ENCODE peak calls at places on chromosomes 1 and 21, in five cellular contexts. Z is hepatocyte, R is ovary, C is spleen, I is heart left ventricle. M is an unnamed sample. For H3K36me3 and H3K4me1, the result is how much of the 10 kb centered on the place peaks cover.

GRCh38 chr21:25862112-25862511 is 127.3 kb downstream of the GABPA start:
- DNase-seq in Z (no peak), R (no peak), C (no peak), I (no peak), M (no peak)

GRCh38 chr1:192807221-192807967 is 1.4 kb upstream of the RGS2 start:
- DNase-seq in Z (no peak), R (no peak), C (no peak), I (no peak), M (peak)

GRCh38 chr1:227357229-227358078 is 39.2 kb upstream of the CDC42BPA start:
- DNase-seq in Z (peak), R (peak), C (peak), I (peak), M (peak)

GRCh38 chr1:215887618-215888017 is 320.5 kb downstream of the KCTD3 start:
- DNase-seq in Z (no peak), R (no peak), C (no peak), I (no peak), M (no peak)

GRCh38 chr1:22731924-22732522 is 21.4 kb downstream of the EPHB2 start:
- DNase-seq in Z (no peak), R (no peak), C (no peak), I (no peak), M (peak)

GRCh38 chr1:215631489-215631888 is 64.4 kb downstream of the KCTD3 start:
- DNase-seq in Z (peak), R (no peak), C (no peak), I (peak), M (no peak)

GRCh38 chr1:47635111-47635510 is 197.3 kb downstream of the FOXD2 start:
- DNase-seq in Z (no peak), R (no peak), C (no peak), I (no peak), M (no peak)

GRCh38 chr1:165928075-165928731 is 100.8 kb downstream of the UCK2 start:
- DNase-seq in Z (peak), R (no peak), C (no peak), I (no peak), M (peak)

GRCh38 chr1:22290157-22290556 is 147.3 kb upstream of the WNT4 start:
- DNase-seq in Z (no peak), R (no peak), C (no peak), I (no peak), M (no peak)

GRCh38 chr21:15731243-15731613 is 1.4 kb downstream of the USP25 start:
- DNase-seq in Z (no peak), R (no peak), C (no peak), I (no peak), M (peak)

GRCh38 chr21:26451014-26451740 is 121.9 kb downstream of the CYYR1 start:
- DNase-seq in Z (no peak), R (no peak), C (no peak), I (no peak), M (no peak)

GRCh38 chr1:23478896-23479790 is 4.8 kb downstream of the ASAP3 start:
- DNase-seq in Z (peak), R (peak), C (no peak), I (peak), M (no peak)

GRCh38 chr1:54792686-54793282 is 8.3 kb downstream of the TTC22 start:
- DNase-seq in Z (peak), R (no peak), C (no peak), I (no peak), M (no peak)

GRCh38 chr21:25568230-25568629 is 39.1 kb downstream of the MRPL39 start:
- DNase-seq in Z (peak), R (peak), C (peak), I (peak), M (no peak)

GRCh38 chr1:89611721-89612120 is 21.2 kb upstream of the LRRC8C start:
- DNase-seq in Z (no peak), R (no peak), C (no peak), I (no peak), M (no peak)

GRCh38 chr21:32131164-32131563 is 147.7 kb downstream of the MIS18A start:
- DNase-seq in Z (no peak), R (no peak), C (no peak), I (no peak), M (no peak)

GRCh38 chr1:26694185-26694572 is 1.6 kb upstream of the ARID1A start:
- DNase-seq in Z (peak), R (no peak), C (no peak), I (no peak), M (no peak)

GRCh38 chr1:24393892-24394291 is 19.7 kb downstream of the STPG1 start:
- DNase-seq in Z (no peak), R (no peak), C (no peak), I (no peak), M (no peak)

GRCh38 chr1:157992813-157993178 is 649 bp upstream of the KIRREL1 start:
- DNase-seq in Z (no peak), R (no peak), C (no peak), I (no peak), M (no peak)

GRCh38 chr1:176601358-176601757 is 138.4 kb downstream of the PAPPA2 start:
- DNase-seq in Z (peak), R (no peak), C (no peak), I (no peak), M (no peak)

GRCh38 chr1:163174524-163175437 is 27.9 kb downstream of the RGS5 start:
- DNase-seq in Z (peak), R (peak), C (peak), I (peak), M (peak)

GRCh38 chr1:183328371-183328770 is 89.8 kb downstream of the NMNAT2 start:
- DNase-seq in Z (no peak), R (no peak), C (no peak), I (no peak), M (no peak)

GRCh38 chr1:14626869-14627607 is 28.6 kb downstream of the KAZN start:
- DNase-seq in Z (peak), R (no peak), C (no peak), I (peak), M (no peak)

GRCh38 chr21:44854664-44855446 is 18.6 kb downstream of the PTTG1IP start:
- DNase-seq in Z (no peak), R (no peak), C (no peak), I (no peak), M (no peak)

GRCh38 chr1:234722267-234722704 is 112.3 kb upstream of the IRF2BP2 start:
- DNase-seq in Z (no peak), R (no peak), C (no peak), I (peak), M (no peak)

GRCh38 chr1:202397256-202397655 is 48.8 kb downstream of the PPP1R12B start:
- DNase-seq in Z (no peak), R (no peak), C (no peak), I (no peak), M (no peak)

GRCh38 chr1:112058815-112059450 is 69.5 kb upstream of the KCND3 start:
- DNase-seq in Z (no peak), R (no peak), C (no peak), I (no peak), M (no peak)

GRCh38 chr1:39226836-39227235 is 22.3 kb downstream of the MACF1 start:
- DNase-seq in Z (no peak), R (no peak), C (no peak), I (no peak), M (no peak)
- H3K36me3 ChIP-seq in Z (under half), R (under half), C (under half), I (under half), M (under half)

DNA sequence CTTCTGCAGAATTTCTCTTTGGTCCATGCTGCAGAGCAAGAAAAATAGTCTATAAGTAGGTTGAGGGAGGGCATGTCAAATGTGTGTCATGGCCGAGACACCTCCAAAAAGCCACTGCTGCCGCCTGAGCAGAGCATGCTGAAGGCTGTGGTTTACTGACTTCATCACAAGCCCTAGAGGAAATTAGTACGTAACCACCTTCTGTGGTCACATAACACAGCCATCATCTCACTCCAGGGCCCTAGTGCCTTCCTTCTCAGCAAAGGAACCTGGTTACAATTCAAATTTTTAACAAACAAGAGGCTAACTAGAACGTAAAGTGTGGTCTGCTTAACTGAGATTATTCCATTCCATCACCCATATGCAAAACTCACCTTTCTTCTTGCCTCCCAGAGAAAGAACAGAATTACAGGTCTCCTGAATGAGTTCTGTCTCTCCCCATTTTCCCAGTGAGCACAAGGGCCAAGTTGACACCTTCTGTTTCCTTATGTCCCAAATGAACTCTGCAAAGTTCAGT is at the start of gene PTPN22:
- DNase-seq in Z (no peak), R (no peak), C (peak), I (peak), M (peak)
- H3K4me1 ChIP-seq in Z (under half), R (under half), C (half or more), I (under half), M (under half)

GRCh38 chr1:17654519-17654918 is 100.6 kb upstream of the ACTL8 start:
- DNase-seq in Z (no peak), R (no peak), C (no peak), I (no peak), M (no peak)
- H3K27ac ChIP-seq in Z (no peak), R (no peak), C (no peak), I (no peak), M (no peak)

GRCh38 chr1:56516539-56517252 is 62.7 kb downstream of the PLPP3 start:
- DNase-seq in Z (peak), R (no peak), C (no peak), I (no peak), M (peak)
- H3K36me3 ChIP-seq in Z (under half), R (under half), C (under half), I (under half), M (under half)

GRCh38 chr1:15847893-15848142 is 311 bp downstream of the SPEN start:
- DNase-seq in Z (no peak), R (no peak), C (no peak), I (no peak), M (no peak)
- H3K4me1 ChIP-seq in Z (under half), R (under half), C (half or more), I (under half), M (under half)

GRCh38 chr1:168989985-168990384 is 116.5 kb upstream of the ATP1B1 start:
- DNase-seq in Z (no peak), R (no peak), C (no peak), I (no peak), M (no peak)
- H3K27ac ChIP-seq in Z (no peak), R (no peak), C (no peak), I (no peak), M (no peak)

DNA sequence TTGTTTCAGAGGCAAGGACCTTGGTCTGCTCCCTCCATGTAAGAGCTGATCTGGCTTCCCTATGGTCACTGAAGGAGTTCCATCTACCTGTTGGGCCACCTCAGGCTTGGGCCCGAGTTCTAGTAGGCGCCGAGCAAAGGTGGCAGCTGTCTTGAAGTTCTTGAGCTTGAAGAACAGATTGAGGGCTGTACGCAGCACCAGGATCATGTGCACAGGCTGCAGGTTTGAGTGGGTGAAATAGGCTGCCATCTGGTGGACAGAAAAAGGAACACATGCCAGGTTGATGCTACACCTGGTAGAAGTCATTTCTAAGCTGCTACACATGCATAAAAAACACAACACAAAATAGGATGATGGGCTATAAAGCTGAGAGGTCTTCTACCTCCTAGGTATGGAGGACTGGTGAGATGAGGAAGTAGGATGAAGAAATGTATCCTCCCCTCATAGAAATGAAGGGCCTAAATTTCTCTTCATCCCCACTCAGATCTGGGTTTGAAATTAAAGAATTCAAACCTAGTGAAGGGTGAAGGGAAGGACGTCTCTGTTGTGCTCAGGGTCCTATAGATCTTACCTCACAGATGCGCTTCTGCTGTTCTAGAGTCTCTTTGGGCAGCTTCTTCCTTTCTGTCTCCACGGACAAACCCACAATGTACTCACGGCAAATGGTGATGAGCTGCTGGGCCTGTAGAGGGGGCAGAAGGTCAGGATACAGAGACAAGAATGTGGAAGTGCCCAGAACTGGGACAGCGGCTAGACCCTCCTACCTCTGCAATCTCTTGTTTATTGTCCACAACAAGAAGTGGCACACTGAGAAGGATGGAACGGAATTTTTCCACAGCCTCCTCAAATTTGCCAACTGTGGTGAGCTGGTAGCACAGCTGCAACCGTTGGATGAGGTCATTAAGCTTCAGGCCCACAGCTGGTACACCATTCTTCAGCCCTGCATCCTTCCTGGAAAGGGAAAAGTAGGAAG is 6.6 kb upstream of the PEX19 start:
- DNase-seq in Z (peak), R (peak), C (peak), I (peak), M (peak)
- H3K36me3 ChIP-seq in Z (under half), R (under half), C (half or more), I (under half), M (half or more)

DNA sequence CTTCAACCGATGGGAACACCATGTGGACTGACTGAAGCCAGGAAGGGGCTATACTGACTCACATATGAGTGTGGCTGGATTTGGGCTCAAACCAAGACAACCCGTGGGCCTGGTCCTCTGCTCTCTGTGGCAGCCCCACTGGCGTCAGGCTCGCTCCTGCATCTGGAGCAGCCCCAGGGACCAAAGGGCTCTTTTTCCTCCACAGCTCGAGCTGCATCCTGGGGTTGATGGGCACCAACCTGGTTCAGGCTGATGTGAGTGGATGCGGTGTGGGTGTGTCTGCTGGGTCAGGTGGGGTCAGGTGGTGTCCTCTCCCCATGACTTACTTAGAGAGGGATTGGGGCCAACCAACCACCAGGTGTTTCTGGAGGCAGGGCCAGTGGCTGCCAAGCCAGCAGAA is 303.0 kb upstream of the AJAP1 start:
- DNase-seq in Z (no peak), R (no peak), C (peak), I (no peak), M (no peak)
- H3K4me1 ChIP-seq in Z (under half), R (under half), C (under half), I (under half), M (under half)

GRCh38 chr1:156106624-156107488 is 7.7 kb upstream of the LMNA start:
- DNase-seq in Z (no peak), R (peak), C (no peak), I (no peak), M (no peak)
- H3K27ac ChIP-seq in Z (peak), R (peak), C (peak), I (peak), M (peak)